ENCODE peak calls at places on chromosomes 12 and 14, in four cellular contexts. Z, A, C and O are unnamed samples.

GRCh38 chr12:4323400-4323799 is 2.4 kb downstream of the TIGAR start:
- DNase-seq in Z (no peak), A (no peak), C (no peak), O (no peak)

GRCh38 chr14:28690029-28690683 is 76.4 kb upstream of the FOXG1 start:
- DNase-seq in Z (no peak), A (no peak), C (no peak), O (no peak)

GRCh38 chr12:107225626-107226025 is 132.3 kb upstream of the CRY1 start:
- DNase-seq in Z (no peak), A (no peak), C (peak), O (no peak)

GRCh38 chr14:33566082-33566481 is 384.8 kb downstream of the EGLN3 start:
- DNase-seq in Z (no peak), A (no peak), C (no peak), O (peak)

GRCh38 chr14:95303552-95303951 is 16.2 kb downstream of the CLMN start:
- DNase-seq in Z (no peak), A (no peak), C (no peak), O (no peak)

GRCh38 chr12:131773582-131774221 is 54.5 kb upstream of the MMP17 start:
- DNase-seq in Z (peak), A (no peak), C (no peak), O (no peak)

GRCh38 chr12:88334271-88334670 is 192.2 kb downstream of the TMTC3 start:
- DNase-seq in Z (peak), A (no peak), C (no peak), O (no peak)

GRCh38 chr14:103126873-103127304 is 3.6 kb downstream of the TNFAIP2 start:
- DNase-seq in Z (no peak), A (peak), C (peak), O (no peak)

GRCh38 chr14:24670594-24670993 is 36.6 kb upstream of the GZMB start:
- DNase-seq in Z (no peak), A (no peak), C (no peak), O (no peak)

GRCh38 chr12:27523305-27523641 is 733 bp upstream of the PPFIBP1 start:
- DNase-seq in Z (no peak), A (no peak), C (no peak), O (no peak)

GRCh38 chr12:19150273-19150895 is 20.9 kb downstream of the PLEKHA5 start:
- DNase-seq in Z (no peak), A (no peak), C (no peak), O (no peak)

GRCh38 chr14:36091096-36091495 is 85.4 kb downstream of the PTCSC3 start:
- DNase-seq in Z (peak), A (peak), C (peak), O (no peak)

GRCh38 chr14:54804720-54805060 is 97.9 kb downstream of the GCH1 start:
- DNase-seq in Z (no peak), A (no peak), C (no peak), O (no peak)

GRCh38 chr12:31832740-31833540 is 104.1 kb upstream of the AMN1 start:
- DNase-seq in Z (peak), A (no peak), C (no peak), O (no peak)

GRCh38 chr12:63894132-63894531 is 49.6 kb downstream of the SRGAP1 start:
- DNase-seq in Z (no peak), A (no peak), C (no peak), O (no peak)

GRCh38 chr12:71838661-71839060 is 898 bp upstream of the TBC1D15 start:
- DNase-seq in Z (no peak), A (no peak), C (no peak), O (no peak)

GRCh38 chr12:57162541-57163125 is 15.2 kb upstream of the LRP1-AS start:
- DNase-seq in Z (no peak), A (no peak), C (no peak), O (no peak)

GRCh38 chr12:121124402-121125109 is 8.1 kb upstream of the P2RX7 start:
- DNase-seq in Z (no peak), A (no peak), C (peak), O (no peak)

GRCh38 chr12:105057174-105057573 is 27.1 kb downstream of the ALDH1L2 start:
- DNase-seq in Z (no peak), A (no peak), C (no peak), O (no peak)

GRCh38 chr12:115866909-115867525 is 410.5 kb downstream of the MED13L start:
- DNase-seq in Z (no peak), A (no peak), C (peak), O (no peak)

GRCh38 chr14:56805992-56806737 is 4.1 kb downstream of the OTX2 start:
- DNase-seq in Z (no peak), A (no peak), C (no peak), O (no peak)

GRCh38 chr12:80593766-80594165 is 113.7 kb upstream of the MYF6 start:
- DNase-seq in Z (no peak), A (no peak), C (no peak), O (no peak)

GRCh38 chr12:59119676-59120075 is 199.4 kb upstream of the LRIG3 start:
- DNase-seq in Z (no peak), A (no peak), C (no peak), O (no peak)

GRCh38 chr14:68525516-68525915 is 267.4 kb downstream of the ZFP36L1 start:
- DNase-seq in Z (no peak), A (no peak), C (no peak), O (no peak)

GRCh38 chr12:121776190-121777098 is 17.0 kb downstream of the RHOF start:
- DNase-seq in Z (no peak), A (peak), C (no peak), O (peak)

GRCh38 chr12:93892431-93893210 is 215.4 kb downstream of the CRADD start:
- DNase-seq in Z (no peak), A (no peak), C (no peak), O (no peak)

GRCh38 chr14:21096889-21097615 is 1.4 kb downstream of the ZNF219 start:
- DNase-seq in Z (no peak), A (no peak), C (no peak), O (no peak)

GRCh38 chr14:90568405-90568804 is 171.6 kb downstream of the CALM1 start:
- DNase-seq in Z (no peak), A (no peak), C (no peak), O (no peak)

GRCh38 chr14:77204907-77205306 is 23.3 kb downstream of the TMEM63C start:
- DNase-seq in Z (no peak), A (no peak), C (no peak), O (no peak)

GRCh38 chr14:104977008-104977680 is 1.0 kb downstream of the AHNAK2 start:
- DNase-seq in Z (no peak), A (no peak), C (no peak), O (no peak)

GRCh38 chr12:54352022-54352531 is 12.2 kb downstream of the GPR84 start:
- DNase-seq in Z (no peak), A (no peak), C (no peak), O (peak)

GRCh38 chr12:27693403-27693802 is 2.8 kb upstream of the REP15 start:
- DNase-seq in Z (no peak), A (no peak), C (no peak), O (no peak)

GRCh38 chr14:70885343-70886014 is 21.8 kb upstream of the PCNX1 start:
- DNase-seq in Z (no peak), A (no peak), C (no peak), O (no peak)

GRCh38 chr14:69811227-69811867 is 14.3 kb upstream of the SLC10A1 start:
- DNase-seq in Z (no peak), A (no peak), C (no peak), O (no peak)
- TF ChIP-seq TARDBP in Z (no peak), A (no peak), C (no peak), O (no peak)

GRCh38 chr14:43043851-43044250 is 1437.2 kb downstream of the LRFN5 start:
- DNase-seq in Z (no peak), A (no peak), C (no peak), O (no peak)
- TF ChIP-seq TARDBP in Z (no peak), A (no peak), C (no peak), O (no peak)

DNA sequence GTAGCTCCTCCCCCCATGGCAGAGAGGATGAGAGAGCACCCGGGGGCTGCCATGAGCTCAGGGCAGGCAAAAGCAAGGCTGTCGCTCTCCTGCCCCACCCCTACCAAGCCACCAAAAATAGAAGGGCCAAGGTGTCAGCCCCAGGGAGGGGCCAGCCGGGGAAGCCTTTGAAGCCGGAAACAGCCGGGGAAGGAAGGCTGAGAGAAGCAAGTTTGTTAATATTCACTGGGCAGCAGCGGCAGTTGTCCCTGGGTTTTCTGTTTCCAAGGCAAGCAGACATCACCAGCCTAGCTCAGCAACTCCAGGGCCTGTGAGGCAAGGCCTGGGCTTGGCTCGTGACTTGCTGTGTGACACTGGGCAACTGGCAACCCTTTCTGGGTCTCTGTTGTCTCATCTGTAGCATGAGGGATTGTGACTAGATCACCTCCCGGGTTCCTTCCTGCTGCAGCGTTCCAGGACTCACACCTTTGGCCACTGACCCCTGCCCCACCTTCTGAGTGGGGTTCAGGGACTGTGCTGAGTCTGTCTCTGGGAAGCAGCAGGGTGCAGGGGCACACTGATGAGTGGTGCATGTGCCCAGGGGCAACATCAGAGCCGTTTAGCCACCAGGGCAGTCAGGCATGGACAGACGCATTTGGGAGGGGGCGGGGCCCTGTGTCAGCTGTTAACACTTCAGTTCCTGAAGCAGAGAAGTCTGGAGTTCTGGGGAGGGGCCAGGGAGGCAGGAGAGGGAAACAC is 24.3 kb downstream of the SYNDIG1L start:
- DNase-seq in Z (peak), A (no peak), C (no peak), O (peak)
- TF ChIP-seq TARDBP in Z (no peak), A (no peak), C (no peak), O (no peak)

DNA sequence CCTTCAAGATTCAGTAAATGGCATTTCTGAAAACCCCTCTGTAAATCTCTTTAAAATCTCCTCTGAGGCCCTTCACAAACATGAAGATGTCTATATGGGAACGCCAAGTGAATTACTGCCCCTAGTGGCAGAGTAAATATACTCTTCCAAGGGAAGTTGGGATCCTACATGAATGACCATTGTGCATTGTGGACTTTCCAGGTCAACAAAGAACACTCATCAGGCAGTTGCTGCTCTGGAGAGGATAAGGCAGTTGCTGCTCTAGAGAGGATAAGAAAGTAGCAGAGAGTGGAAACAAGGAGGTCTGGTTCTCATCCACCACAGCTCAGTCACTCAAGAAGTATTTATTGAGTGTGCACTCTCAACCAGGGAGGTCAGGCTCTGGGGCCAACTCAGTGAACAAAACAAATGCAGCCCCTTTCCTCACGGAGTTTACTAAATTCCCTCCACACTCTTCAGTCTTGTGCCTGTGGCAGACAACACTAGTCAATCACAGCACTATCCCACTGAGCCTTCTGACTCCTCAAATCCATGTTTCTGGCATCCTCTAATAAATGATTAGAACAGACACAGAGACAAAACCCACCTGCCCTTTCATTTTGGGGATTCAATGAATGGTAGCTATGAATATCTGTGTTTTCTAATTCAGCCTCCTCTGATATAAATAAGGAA is 52.9 kb downstream of the SVOP start:
- DNase-seq in Z (no peak), A (peak), C (peak), O (peak)
- TF ChIP-seq TARDBP in Z (no peak), A (no peak), C (no peak), O (no peak)

GRCh38 chr14:23137221-23138172 is 18.4 kb upstream of the CEBPE start:
- DNase-seq in Z (no peak), A (no peak), C (no peak), O (no peak)
- TF ChIP-seq TARDBP in Z (no peak), A (no peak), C (no peak), O (no peak)

GRCh38 chr12:67741234-67741633 is 92.7 kb downstream of the DYRK2 start:
- DNase-seq in Z (no peak), A (no peak), C (no peak), O (no peak)

GRCh38 chr12:67747869-67748760 is 99.6 kb downstream of the DYRK2 start:
- DNase-seq in Z (no peak), A (no peak), C (peak), O (no peak)

GRCh38 chr12:67740706-67741105 is 92.2 kb downstream of the DYRK2 start:
- DNase-seq in Z (no peak), A (no peak), C (no peak), O (no peak)

GRCh38 chr12:67742461-67742860 is 93.9 kb downstream of the DYRK2 start:
- DNase-seq in Z (no peak), A (no peak), C (no peak), O (no peak)
- TF ChIP-seq TARDBP in Z (no peak), A (no peak), C (no peak), O (no peak)

GRCh38 chr14:34655959-34656358 is 26.0 kb upstream of the SNX6 start:
- DNase-seq in Z (no peak), A (no peak), C (no peak), O (no peak)

GRCh38 chr14:34649344-34649743 is 19.4 kb upstream of the SNX6 start:
- DNase-seq in Z (no peak), A (no peak), C (no peak), O (peak)

GRCh38 chr14:34646570-34647255 is 16.8 kb upstream of the SNX6 start:
- DNase-seq in Z (no peak), A (no peak), C (no peak), O (no peak)

DNA sequence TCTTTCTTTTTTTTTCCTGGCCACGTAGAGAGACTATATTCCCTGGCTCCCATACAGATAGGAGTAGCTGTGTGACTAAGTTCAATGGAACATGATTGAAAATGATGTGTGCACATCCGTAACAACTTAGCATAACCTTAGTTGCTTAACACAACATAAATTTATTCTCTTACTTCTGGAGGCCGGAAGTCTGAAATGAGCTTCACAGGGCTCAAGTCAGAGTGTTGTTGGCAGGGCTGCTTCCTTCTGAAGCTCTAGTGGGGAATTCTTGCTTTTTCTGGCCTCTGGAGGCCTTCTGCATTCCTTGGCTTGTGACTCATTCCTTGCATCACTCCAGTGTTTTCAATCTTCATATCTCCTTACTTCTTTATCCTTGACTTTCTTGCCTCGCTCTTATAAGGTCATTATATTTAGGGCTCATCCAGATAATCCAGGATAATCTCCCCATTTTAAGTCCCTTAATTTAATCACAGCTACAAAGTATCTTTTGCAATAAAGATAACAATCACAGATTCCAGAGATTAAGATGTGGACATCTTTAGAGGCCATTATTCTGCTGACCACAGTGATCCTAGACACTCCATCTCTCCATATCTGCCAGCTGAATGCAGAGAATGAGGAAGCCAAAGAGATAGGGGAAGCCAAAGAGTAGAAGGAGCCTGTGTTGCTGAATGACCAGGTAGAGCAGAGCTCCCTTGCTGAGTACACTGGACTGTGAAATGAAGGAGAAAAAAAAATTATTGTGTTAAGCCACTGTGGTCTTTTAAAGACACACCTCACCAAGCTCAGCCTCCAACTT is 21.0 kb upstream of the SNX6 start:
- DNase-seq in Z (no peak), A (no peak), C (no peak), O (no peak)
- TF ChIP-seq TARDBP in Z (no peak), A (no peak), C (no peak), O (no peak)

DNA sequence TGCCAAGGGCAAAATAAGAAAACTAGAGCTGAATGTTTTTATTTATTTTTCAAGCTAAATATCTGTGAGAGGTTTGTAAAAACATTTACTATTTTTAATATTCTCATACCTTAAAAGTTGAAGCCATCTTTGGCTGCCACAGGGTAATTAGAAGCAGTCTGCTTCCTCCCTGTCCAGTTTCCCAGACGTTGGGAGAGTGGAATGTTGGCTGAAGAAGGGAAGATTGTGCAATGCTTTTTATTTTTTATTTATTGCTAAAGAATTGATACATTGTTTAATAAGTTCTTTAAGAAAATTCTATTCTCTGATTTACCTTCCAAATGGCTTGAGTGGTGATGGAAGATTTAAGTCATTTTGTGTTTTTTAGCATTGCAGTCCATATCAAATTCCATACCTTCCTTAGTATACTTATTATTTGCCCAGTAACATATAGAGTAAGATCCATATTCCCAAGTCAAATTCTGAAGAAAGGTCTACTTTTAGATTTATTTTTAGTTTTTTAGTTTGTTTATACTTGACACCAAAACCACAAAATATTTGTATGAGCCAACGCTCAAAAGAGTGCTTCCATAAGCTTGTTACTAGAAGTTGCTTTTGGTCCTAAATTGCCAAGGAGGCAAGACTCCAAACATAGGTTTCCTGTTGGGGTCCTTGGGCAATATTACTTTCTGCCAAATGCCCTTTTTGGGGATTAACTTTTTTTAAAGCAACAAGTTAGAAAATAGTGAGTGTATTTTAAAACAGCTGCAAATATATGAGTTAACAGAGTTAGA is 124.0 kb upstream of the CPM start:
- DNase-seq in Z (no peak), A (no peak), C (no peak), O (no peak)
- TF ChIP-seq TARDBP in Z (no peak), A (no peak), C (no peak), O (no peak)

DNA sequence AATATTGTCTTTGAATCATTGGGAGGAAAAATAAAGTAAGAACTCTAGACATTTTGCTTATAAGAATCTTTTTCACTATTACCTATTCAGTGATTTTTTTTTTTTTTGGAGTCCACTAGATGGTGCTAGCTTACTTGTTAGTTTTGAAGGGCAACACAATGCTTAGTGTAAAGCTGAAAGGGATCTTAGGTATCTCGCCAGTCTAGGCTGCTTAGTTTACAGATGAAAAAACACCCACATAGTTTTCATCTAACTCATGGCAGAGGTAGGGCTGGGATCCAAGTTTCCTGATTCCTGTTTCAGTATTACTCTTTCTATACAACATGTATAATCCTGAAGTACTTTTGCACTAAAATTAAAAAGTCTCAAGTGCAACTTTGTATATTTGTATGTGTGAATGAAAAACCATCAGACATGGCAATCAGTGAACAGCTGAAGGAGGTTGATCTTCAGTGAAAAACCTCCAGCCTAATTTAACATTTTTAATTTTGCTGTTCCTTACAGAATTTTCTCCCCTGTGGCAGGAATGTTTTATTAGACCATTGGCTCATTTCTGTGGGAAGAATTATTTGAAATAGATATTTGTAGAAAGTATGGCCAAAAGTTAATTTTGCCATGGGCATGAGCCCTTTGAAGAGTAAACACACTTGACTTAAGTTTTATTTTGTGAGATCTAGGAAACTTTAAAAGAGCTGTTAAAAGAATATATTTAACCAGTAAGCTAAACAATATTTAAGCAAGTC is 40.7 kb downstream of the LRRIQ1 start:
- DNase-seq in Z (no peak), A (peak), C (peak), O (no peak)
- TF ChIP-seq TARDBP in Z (no peak), A (no peak), C (no peak), O (no peak)